ENCODE peak calls at places on chromosomes 3 and 15, in ten cellular contexts. C is kidney; O is CD8-positive, alpha-beta T cell; F is OCI-LY7; K is K562; T is esophagus squamous epithelium; A is RWPE2; Q is CD4-positive, alpha-beta T cell; M is hepatocyte; V is AG04450. G is an unnamed sample.

GRCh38 chr15:95485367-95485766 is 845.1 kb upstream of the NR2F2 start:
- DNase-seq in C (no peak), O (no peak), F (no peak), K (no peak), T (no peak), A (no peak), Q (no peak), M (no peak), V (no peak), G (no peak)

GRCh38 chr3:105791919-105792786 is 76.7 kb downstream of the CBLB start:
- DNase-seq in C (peak; percentile 80), O (no peak), F (no peak), K (no peak), T (peak; percentile 10), A (no peak), Q (no peak), M (peak; percentile 32), V (peak; percentile 42), G (no peak)

GRCh38 chr15:87943629-87944028 is 312.9 kb downstream of the NTRK3 start:
- DNase-seq in C (no peak), O (no peak), F (no peak), K (no peak), T (no peak), A (no peak), Q (no peak), M (no peak), V (no peak), G (no peak)

GRCh38 chr3:155608237-155608636 is 136.6 kb downstream of the PLCH1 start:
- DNase-seq in C (no peak), O (no peak), F (no peak), K (no peak), T (no peak), A (no peak), Q (no peak), M (no peak), V (no peak), G (no peak)

GRCh38 chr3:143755978-143756377 is 92.3 kb downstream of the SLC9A9 start:
- DNase-seq in C (no peak), O (no peak), F (no peak), K (no peak), T (no peak), A (no peak), Q (no peak), M (no peak), V (no peak), G (no peak)

GRCh38 chr3:125150525-125151436 is 61.8 kb downstream of the SLC12A8 start:
- DNase-seq in C (no peak), O (no peak), F (peak; percentile 68), K (peak; percentile 67), T (no peak), A (no peak), Q (peak; percentile 29), M (peak; percentile 50), V (no peak), G (peak; percentile 63)

GRCh38 chr15:82919231-82919886 is 33.2 kb downstream of the HOMER2 start:
- DNase-seq in C (peak; percentile 87), O (no peak), F (no peak), K (no peak), T (no peak), A (no peak), Q (no peak), M (peak; percentile 24), V (no peak), G (no peak)

GRCh38 chr3:197293605-197294237 is 4.7 kb downstream of the DLG1 start:
- DNase-seq in C (no peak), O (no peak), F (peak; percentile 21), K (no peak), T (no peak), A (no peak), Q (no peak), M (no peak), V (no peak), G (no peak)

GRCh38 chr15:64985382-64986033 is 4.2 kb downstream of the SPG21 start:
- DNase-seq in C (no peak), O (no peak), F (no peak), K (no peak), T (no peak), A (no peak), Q (no peak), M (no peak), V (no peak), G (no peak)

GRCh38 chr3:15936347-15936746 is 138.6 kb upstream of the ANKRD28 start:
- DNase-seq in C (no peak), O (no peak), F (no peak), K (no peak), T (no peak), A (no peak), Q (no peak), M (no peak), V (no peak), G (no peak)

GRCh38 chr3:112776000-112776399 is 70.7 kb downstream of the CD200R1L start:
- DNase-seq in C (no peak), O (no peak), F (no peak), K (no peak), T (no peak), A (no peak), Q (no peak), M (peak; percentile 26), V (no peak), G (no peak)

GRCh38 chr15:47332481-47332880 is 384.8 kb upstream of the SEMA6D start:
- DNase-seq in C (no peak), O (no peak), F (no peak), K (no peak), T (no peak), A (no peak), Q (no peak), M (peak; percentile 16), V (peak; percentile 7), G (no peak)

GRCh38 chr3:180523040-180523439 is 78.9 kb upstream of the TTC14 start:
- DNase-seq in C (no peak), O (no peak), F (peak; percentile 2), K (no peak), T (no peak), A (no peak), Q (no peak), M (no peak), V (no peak), G (no peak)

GRCh38 chr3:194890086-194890485 is 204.4 kb downstream of the FAM43A start:
- DNase-seq in C (no peak), O (no peak), F (no peak), K (no peak), T (no peak), A (no peak), Q (no peak), M (no peak), V (no peak), G (no peak)

GRCh38 chr15:54620916-54621315 is 575.8 kb downstream of the RSL24D1 start:
- DNase-seq in C (no peak), O (no peak), F (no peak), K (no peak), T (no peak), A (no peak), Q (no peak), M (no peak), V (no peak), G (no peak)

DNA sequence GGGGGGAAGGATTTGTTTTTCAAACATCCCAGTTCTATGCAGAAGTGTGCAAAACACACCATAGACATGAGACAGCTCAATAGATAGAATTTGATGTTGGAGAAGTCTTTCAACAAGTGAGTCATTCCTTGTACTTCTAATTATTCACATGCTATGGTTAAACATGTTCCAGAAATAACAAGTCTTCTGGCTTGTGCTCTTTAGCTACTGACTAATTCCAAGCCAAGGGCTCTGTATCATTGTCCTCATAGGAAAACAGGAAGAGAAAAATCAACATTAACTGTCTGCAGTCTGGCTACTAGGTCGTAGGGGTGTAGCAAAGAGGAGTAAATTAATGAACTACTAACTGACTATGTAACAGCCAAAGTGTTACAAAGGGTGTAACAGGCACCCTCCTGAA is 25.8 kb downstream of the LDHAL6B start:
- DNase-seq in C (no peak), O (no peak), F (no peak), K (no peak), T (no peak), A (no peak), Q (no peak), M (no peak), V (peak; percentile 56), G (no peak)
- TF ChIP-seq CTCF in C (no peak), O (no peak), F (no peak), K (no peak), T (no peak), A (no peak), Q (no peak), M (no peak), V (no peak), G (no peak)

DNA sequence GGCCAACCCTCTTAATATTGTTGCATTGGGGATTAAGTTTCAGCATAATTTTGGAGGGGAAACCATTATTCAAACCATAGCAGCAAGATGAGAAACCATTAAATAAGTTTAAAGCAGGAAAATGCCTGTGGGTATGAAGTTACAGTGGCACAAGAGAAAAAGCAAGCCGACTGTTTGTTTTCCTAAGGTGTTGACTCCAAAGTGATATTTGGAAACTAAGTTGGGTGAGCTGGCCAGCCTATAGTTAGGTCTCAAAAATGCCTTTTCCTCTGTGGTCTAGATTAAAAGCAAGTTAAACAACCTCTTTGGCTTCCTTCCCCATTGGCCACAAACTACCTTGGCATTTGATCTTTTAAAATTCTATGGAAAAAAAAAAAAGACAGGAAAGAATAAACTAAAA is 419.8 kb upstream of the AZI2 start:
- DNase-seq in C (no peak), O (no peak), F (no peak), K (no peak), T (no peak), A (no peak), Q (no peak), M (no peak), V (no peak), G (no peak)
- H3K9me3 ChIP-seq in C (peaks cover 11% of the 10 kb centered on the region), O (no peaks in the 10 kb centered on the region), F (no peaks in the 10 kb centered on the region), K (no peaks in the 10 kb centered on the region), T (peaks cover 7% of the 10 kb centered on the region), A (no peaks in the 10 kb centered on the region), Q (peaks cover 13% of the 10 kb centered on the region), M (no peaks in the 10 kb centered on the region), V (no peaks in the 10 kb centered on the region), G (no peaks in the 10 kb centered on the region)

GRCh38 chr15:101100593-101101442 is 151.0 kb downstream of the CHSY1 start:
- DNase-seq in C (no peak), O (no peak), F (no peak), K (no peak), T (no peak), A (peak; percentile 59), Q (no peak), M (no peak), V (no peak), G (no peak)
- TF ChIP-seq CTCF in C (no peak), O (no peak), F (no peak), K (no peak), T (no peak), A (peak; percentile 33), Q (no peak), M (no peak), V (no peak), G (no peak)

DNA sequence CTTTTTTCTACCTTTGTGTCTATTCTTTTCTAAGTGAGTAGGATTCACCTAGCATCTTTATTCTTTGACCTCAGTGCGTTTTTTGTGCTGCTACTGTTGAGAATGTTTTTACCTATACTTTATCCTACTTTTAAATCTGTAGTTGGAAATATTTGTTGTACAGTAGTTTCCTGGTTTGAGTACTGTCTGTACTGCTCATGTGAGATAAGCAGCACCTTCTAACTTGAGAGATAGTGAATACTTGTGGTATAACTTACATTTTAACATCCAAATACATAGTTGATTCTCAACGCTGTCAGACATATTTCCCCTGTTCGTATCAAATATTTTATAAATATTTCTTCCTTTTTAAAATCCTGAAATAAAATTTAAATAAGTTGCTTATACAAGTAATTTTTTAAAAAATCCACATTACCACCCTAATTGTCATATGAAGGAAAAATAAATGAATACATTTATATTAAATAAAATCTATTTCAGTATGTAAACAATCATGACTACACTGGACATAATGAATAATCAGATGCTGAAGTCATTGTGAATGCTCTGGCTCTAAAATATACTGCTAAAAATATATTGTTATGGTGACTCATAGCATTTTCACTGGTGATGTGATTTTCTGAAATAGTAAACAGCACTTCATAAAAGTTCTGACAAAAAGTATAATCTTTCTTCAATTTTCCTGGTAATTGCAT is 17.4 kb downstream of the ATP11B start:
- DNase-seq in C (no peak), O (no peak), F (no peak), K (no peak), T (no peak), A (no peak), Q (no peak), M (no peak), V (no peak), G (no peak)
- H3K9me3 ChIP-seq in C (no peaks in the 10 kb centered on the region), O (no peaks in the 10 kb centered on the region), F (no peaks in the 10 kb centered on the region), K (no peaks in the 10 kb centered on the region), T (no peaks in the 10 kb centered on the region), A (no peaks in the 10 kb centered on the region), Q (no peaks in the 10 kb centered on the region), M (no peaks in the 10 kb centered on the region), V (no peaks in the 10 kb centered on the region), G (no peaks in the 10 kb centered on the region)